ENCODE peak calls at places on chromosomes 3 and 15, in nine cellular contexts. L is cardiac muscle cell, Q is heart left ventricle, N is GM23338, I is endothelial cell of umbilical vein, E is esophagus squamous epithelium, M is GM10248, Y is B cell, S is PC-9. X is an unnamed sample.

GRCh38 chr15:63370764-63371163 is 10.9 kb downstream of the CA12 start:
- DNase-seq in L (no peak), Q (no peak), N (peak; percentile 55), I (no peak), E (no peak), M (no peak), Y (no peak), S (no peak), X (no peak)

GRCh38 chr3:162760789-162761188 is 1264.2 kb downstream of the OTOL1 start:
- DNase-seq in L (no peak), Q (no peak), N (no peak), I (no peak), E (no peak), M (no peak), Y (no peak), S (no peak), X (no peak)

GRCh38 chr3:44954289-44954688 is 21.7 kb downstream of the ZDHHC3 start:
- DNase-seq in L (no peak), Q (no peak), N (no peak), I (no peak), E (no peak), M (no peak), Y (no peak), S (no peak), X (no peak)

GRCh38 chr3:194773216-194773615 is 87.5 kb downstream of the FAM43A start:
- DNase-seq in L (no peak), Q (peak; percentile 45), N (no peak), I (peak; percentile 57), E (no peak), M (no peak), Y (no peak), S (peak; percentile 49), X (no peak)

GRCh38 chr3:97293596-97294131 is 470.9 kb upstream of the ARL6 start:
- DNase-seq in L (no peak), Q (no peak), N (no peak), I (no peak), E (no peak), M (no peak), Y (no peak), S (no peak), X (no peak)

GRCh38 chr3:111831840-111832239 is 27.2 kb upstream of the PHLDB2 start:
- DNase-seq in L (no peak), Q (no peak), N (no peak), I (no peak), E (no peak), M (no peak), Y (no peak), S (no peak), X (no peak)

GRCh38 chr15:29701151-29701550 is 121.1 kb downstream of the TJP1 start:
- DNase-seq in L (no peak), Q (no peak), N (no peak), I (no peak), E (no peak), M (no peak), Y (no peak), S (no peak), X (no peak)

GRCh38 chr3:100358413-100358812 is 23.9 kb downstream of the NIT2 start:
- DNase-seq in L (no peak), Q (no peak), N (no peak), I (no peak), E (no peak), M (no peak), Y (no peak), S (no peak), X (no peak)

GRCh38 chr3:51141573-51141972 is 243.5 kb upstream of the MANF start:
- DNase-seq in L (no peak), Q (no peak), N (peak; percentile 33), I (no peak), E (no peak), M (no peak), Y (no peak), S (no peak), X (no peak)

GRCh38 chr3:50264389-50264963 is 4.5 kb upstream of the SEMA3B start:
- DNase-seq in L (peak; percentile 96), Q (peak; percentile 87), N (no peak), I (peak; percentile 39), E (no peak), M (no peak), Y (peak; percentile 34), S (peak; percentile 92), X (peak; percentile 51)

DNA sequence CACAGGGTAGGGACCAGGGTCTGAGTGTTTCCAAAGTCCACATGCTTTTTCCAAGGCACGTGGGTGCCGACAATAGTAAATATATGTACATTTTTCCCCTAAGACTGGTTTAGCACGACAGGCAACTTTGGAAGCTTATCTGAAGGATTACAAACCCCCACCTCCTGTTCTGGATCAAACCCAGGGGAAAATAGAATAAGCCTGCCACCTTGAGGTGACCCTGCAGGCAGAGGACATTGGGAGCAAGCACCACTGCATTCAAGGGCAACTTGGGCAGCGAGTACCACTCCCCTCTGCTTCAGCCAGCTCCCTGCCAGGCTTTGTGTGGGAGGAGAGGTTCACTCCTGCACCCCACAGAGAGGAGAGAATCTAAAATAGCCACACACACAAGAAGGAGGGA is 44.8 kb downstream of the KBTBD12 start:
- DNase-seq in L (peak; percentile 74), Q (peak; percentile 52), N (peak; percentile 73), I (peak; percentile 31), E (no peak), M (peak; percentile 39), Y (no peak), S (peak; percentile 69), X (peak; percentile 57)
- TF ChIP-seq CTCF in L (peak; percentile 50), Q (peak; percentile 64), N (peak; percentile 58), I (peak; percentile 25), E (peak; percentile 39), M (peak; percentile 50), Y (no peak), S (peak; percentile 63), X (peak; percentile 61)

GRCh38 chr15:71256934-71257333 is 141.7 kb downstream of the THSD4 start:
- DNase-seq in L (no peak), Q (no peak), N (peak; percentile 39), I (no peak), E (no peak), M (no peak), Y (no peak), S (no peak), X (no peak)
- TF ChIP-seq CTCF in L (no peak), Q (no peak), N (peak; percentile 44), I (no peak), E (peak; percentile 8), M (no peak), Y (no peak), S (no peak), X (no peak)

GRCh38 chr15:57752426-57752825 is 45.9 kb downstream of the POLR2M start:
- DNase-seq in L (peak; percentile 18), Q (peak; percentile 55), N (peak; percentile 54), I (no peak), E (no peak), M (no peak), Y (no peak), S (no peak), X (no peak)
- TF ChIP-seq CTCF in L (peak; percentile 39), Q (peak; percentile 54), N (peak; percentile 57), I (no peak), E (no peak), M (no peak), Y (no peak), S (no peak), X (no peak)

GRCh38 chr15:70064441-70064840 is 33.3 kb downstream of the TLE3 start:
- DNase-seq in L (no peak), Q (no peak), N (no peak), I (no peak), E (no peak), M (no peak), Y (no peak), S (no peak), X (no peak)
- TF ChIP-seq CTCF in L (no peak), Q (no peak), N (no peak), I (no peak), E (no peak), M (no peak), Y (no peak), S (no peak), X (peak; percentile 28)

GRCh38 chr3:12424635-12425319 is 59.5 kb upstream of the TSEN2 start:
- DNase-seq in L (no peak), Q (no peak), N (no peak), I (peak; percentile 9), E (no peak), M (no peak), Y (no peak), S (no peak), X (no peak)
- TF ChIP-seq CTCF in L (no peak), Q (no peak), N (no peak), I (no peak), E (no peak), M (no peak), Y (no peak), S (no peak), X (no peak)

DNA sequence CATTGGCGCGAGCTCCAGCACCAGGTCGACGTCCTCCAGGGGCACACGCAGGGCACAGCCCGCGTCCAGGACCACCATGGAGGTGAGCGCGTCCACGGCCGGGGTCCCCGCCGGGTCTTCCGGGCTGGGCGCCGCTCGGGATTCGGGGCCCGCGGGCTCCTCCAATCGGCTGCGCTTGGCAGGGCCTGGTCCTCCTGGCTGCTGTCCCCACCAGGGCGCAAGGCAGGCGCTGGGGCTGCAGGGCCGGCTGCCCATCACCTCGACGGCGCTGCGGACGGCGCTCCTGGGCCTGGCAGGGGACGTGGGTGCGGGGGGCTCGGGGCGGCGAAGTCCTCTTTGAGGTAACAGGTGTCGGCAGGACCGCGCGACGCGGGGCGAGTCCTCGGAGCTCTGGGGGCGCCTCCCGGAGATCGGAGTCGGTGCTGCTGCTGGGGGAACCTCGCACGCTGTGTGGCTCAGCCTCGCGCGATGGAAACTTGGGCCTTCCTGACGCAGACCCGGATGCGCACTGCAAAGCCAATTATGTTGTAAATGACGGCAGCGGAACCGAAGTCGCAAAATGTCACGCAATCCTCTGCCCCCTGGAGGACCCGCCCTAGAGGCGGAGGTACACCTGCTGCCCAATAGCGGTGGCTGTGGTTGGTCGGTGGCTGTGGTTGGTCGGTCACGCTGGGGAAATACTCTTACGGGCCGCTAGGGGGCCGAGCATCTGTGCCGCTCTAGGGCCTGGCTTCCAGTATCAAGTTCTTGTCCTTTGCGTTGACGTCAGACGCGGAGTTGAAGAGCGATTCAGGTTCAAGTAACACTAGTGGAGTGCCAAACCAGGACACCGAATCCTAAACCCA is at the start of gene PRR23C:
- DNase-seq in L (no peak), Q (no peak), N (peak; percentile 33), I (no peak), E (no peak), M (no peak), Y (no peak), S (no peak), X (no peak)
- TF ChIP-seq CTCF in L (no peak), Q (no peak), N (peak; percentile 40), I (no peak), E (no peak), M (no peak), Y (no peak), S (peak; percentile 26), X (no peak)

X was measured in D721Med.